ENCODE peak calls at places on chromosomes 3 and 15, in five cellular contexts. R, O, J, W and G are unnamed samples.
A peak's percentile ranks its signal among the peaks of the same experiment; 100 is the strongest.

GRCh38 chr3:169667710-169668080 is 4.2 kb upstream of the MECOM start:
- DNase-seq in R (no peak), J (no peak), W (no peak), O (peak; percentile 20), G (no peak)

GRCh38 chr3:12716605-12717121 is 42.4 kb downstream of the TMEM40 start:
- DNase-seq in J (no peak), W (peak; percentile 40), R (no peak), O (no peak), G (peak; percentile 14)

GRCh38 chr3:28836199-28836598 is 444.7 kb upstream of the RBMS3 start:
- DNase-seq in W (no peak), O (no peak), R (no peak), J (no peak), G (no peak)

GRCh38 chr3:51687472-51688205 is 16.6 kb downstream of the TEX264 start:
- DNase-seq in J (no peak), R (no peak), O (no peak), W (no peak), G (no peak)

GRCh38 chr3:195020921-195021320 is 250.0 kb downstream of the XXYLT1 start:
- DNase-seq in O (no peak), R (no peak), W (no peak), J (no peak), G (no peak)

GRCh38 chr15:70777156-70777926 is 14.0 kb upstream of the UACA start:
- DNase-seq in J (no peak), R (no peak), O (no peak), W (no peak), G (peak; percentile 9)

GRCh38 chr3:66097647-66098046 is 58.9 kb upstream of the MAGI1 start:
- DNase-seq in J (no peak), O (no peak), W (no peak), R (no peak), G (no peak)

GRCh38 chr3:114307841-114308228 is 14.0 kb downstream of the TIGIT start:
- DNase-seq in O (no peak), W (no peak), J (no peak), R (no peak), G (no peak)

GRCh38 chr3:150412599-150413069 is 4.5 kb downstream of the TSC22D2 start:
- DNase-seq in J (no peak), W (no peak), R (peak; percentile 63), O (no peak), G (peak; percentile 29)

GRCh38 chr3:71859128-71859519 is 74.2 kb upstream of the PROK2 start:
- DNase-seq in O (peak; percentile 55), J (no peak), R (peak; percentile 16), W (no peak), G (peak; percentile 82)

GRCh38 chr15:39594056-39594763 is 13.3 kb downstream of the THBS1 start:
- DNase-seq in W (no peak), J (no peak), O (no peak), R (no peak), G (no peak)

GRCh38 chr15:76312540-76313174 is 1.4 kb upstream of the ETFA start:
- DNase-seq in O (no peak), W (no peak), R (peak; percentile 75), J (no peak), G (no peak)

GRCh38 chr15:58178668-58179067 is 40.5 kb downstream of the AQP9 start:
- DNase-seq in J (no peak), W (no peak), O (no peak), R (no peak), G (no peak)

GRCh38 chr3:149621218-149622005 is 36.4 kb downstream of the WWTR1 start:
- DNase-seq in J (no peak), O (no peak), W (no peak), R (no peak), G (peak; percentile 3)

GRCh38 chr15:65870889-65871533 is 1.7 kb downstream of the RAB11A start:
- DNase-seq in R (peak; percentile 40), W (peak; percentile 34), J (no peak), O (peak; percentile 38), G (peak; percentile 2)

GRCh38 chr15:68783226-68784054 is 37.3 kb downstream of the ANP32A start:
- DNase-seq in R (peak; percentile 19), O (peak; percentile 62), W (peak; percentile 59), J (no peak), G (no peak)

GRCh38 chr3:177802151-177802900 is 605.0 kb upstream of the TBL1XR1 start:
- DNase-seq in W (no peak), R (no peak), J (no peak), O (no peak), G (no peak)

GRCh38 chr3:106169351-106169750 is 300.5 kb upstream of the CBLB start:
- DNase-seq in J (no peak), W (no peak), O (no peak), R (no peak), G (no peak)

GRCh38 chr3:125374501-125374995 is 577 bp downstream of the ZNF148 start:
- DNase-seq in J (no peak), R (peak; percentile 43), O (peak; percentile 86), W (no peak), G (no peak)

GRCh38 chr3:18189651-18190050 is 235.5 kb downstream of the SATB1 start:
- DNase-seq in R (no peak), W (no peak), J (no peak), O (peak; percentile 6), G (no peak)

GRCh38 chr3:77078279-77078678 is 38.4 kb downstream of the ROBO2 start:
- DNase-seq in R (peak; percentile 1), O (no peak), W (no peak), J (no peak), G (no peak)

GRCh38 chr15:25059698-25060471 is 105.1 kb downstream of the SNRPN start:
- DNase-seq in O (no peak), J (no peak), W (no peak), R (no peak), G (no peak)

GRCh38 chr15:39458131-39458530 is 122.7 kb upstream of the THBS1 start:
- DNase-seq in W (no peak), J (no peak), R (no peak), O (no peak), G (no peak)

GRCh38 chr3:94004301-94004910 is 24.0 kb downstream of the STX19 start:
- DNase-seq in J (peak; percentile 44), W (peak; percentile 30), O (peak; percentile 44), R (peak; percentile 60), G (peak; percentile 20)

GRCh38 chr3:16109929-16110328 is 64.6 kb upstream of the GALNT15 start:
- DNase-seq in W (no peak), R (no peak), J (no peak), O (no peak), G (no peak)

GRCh38 chr3:169058681-169059080 is 604.8 kb downstream of the MECOM start:
- DNase-seq in J (no peak), O (no peak), W (no peak), R (no peak), G (no peak)

GRCh38 chr15:76460871-76461270 is 124.3 kb downstream of the ISL2 start:
- DNase-seq in W (no peak), R (no peak), O (no peak), J (no peak), G (no peak)

GRCh38 chr3:187291001-187291511 is 481 bp downstream of the MASP1 start:
- DNase-seq in O (no peak), W (no peak), J (no peak), R (no peak), G (no peak)

GRCh38 chr3:60053518-60054265 is 1003.9 kb upstream of the CFAP20DC start:
- DNase-seq in O (no peak), R (no peak), J (no peak), W (peak; percentile 4), G (no peak)

GRCh38 chr15:80840173-80841130 is 61.3 kb downstream of the CEMIP start:
- DNase-seq in J (no peak), R (peak; percentile 15), O (no peak), W (no peak), G (no peak)

GRCh38 chr15:80841537-80841936 is 62.4 kb downstream of the CEMIP start:
- DNase-seq in W (peak; percentile 73), O (no peak), J (no peak), R (peak; percentile 27), G (no peak)

GRCh38 chr15:80838666-80839065 is 59.5 kb downstream of the CEMIP start:
- DNase-seq in W (no peak), R (no peak), O (no peak), J (no peak), G (no peak)

GRCh38 chr15:80838012-80838411 is 58.8 kb downstream of the CEMIP start:
- DNase-seq in W (no peak), R (no peak), O (no peak), J (no peak), G (no peak)

DNA sequence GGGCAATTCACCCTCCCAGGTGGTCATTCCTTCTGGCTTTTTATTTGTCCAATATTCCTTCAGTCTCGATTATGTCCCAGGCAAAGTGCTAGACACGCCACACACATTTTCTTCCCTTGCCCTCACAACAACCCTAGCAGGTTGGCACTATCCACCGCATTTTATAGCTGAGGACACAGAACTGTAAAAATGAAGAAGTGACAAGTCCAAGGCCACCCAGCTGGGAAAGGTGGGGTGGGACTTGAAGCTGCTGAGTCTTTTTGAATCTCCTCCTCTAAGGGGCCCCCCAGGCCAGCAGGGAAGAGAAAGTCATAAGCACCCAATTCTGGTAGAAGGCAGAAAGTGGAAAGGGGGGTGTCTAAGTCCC is 60.6 kb downstream of the CEMIP start:
- DNase-seq in O (no peak), W (no peak), R (no peak), J (no peak), G (no peak)
- TF ChIP-seq REST in O (no peak), W (no peak), R (no peak), J (no peak), G (no peak)

GRCh38 chr3:152729906-152730305 is 105.0 kb upstream of the P2RY1 start:
- DNase-seq in J (no peak), R (no peak), W (no peak), O (no peak), G (no peak)
- TF ChIP-seq GABPA in J (no peak), R (no peak), W (no peak), O (no peak), G (no peak)

DNA sequence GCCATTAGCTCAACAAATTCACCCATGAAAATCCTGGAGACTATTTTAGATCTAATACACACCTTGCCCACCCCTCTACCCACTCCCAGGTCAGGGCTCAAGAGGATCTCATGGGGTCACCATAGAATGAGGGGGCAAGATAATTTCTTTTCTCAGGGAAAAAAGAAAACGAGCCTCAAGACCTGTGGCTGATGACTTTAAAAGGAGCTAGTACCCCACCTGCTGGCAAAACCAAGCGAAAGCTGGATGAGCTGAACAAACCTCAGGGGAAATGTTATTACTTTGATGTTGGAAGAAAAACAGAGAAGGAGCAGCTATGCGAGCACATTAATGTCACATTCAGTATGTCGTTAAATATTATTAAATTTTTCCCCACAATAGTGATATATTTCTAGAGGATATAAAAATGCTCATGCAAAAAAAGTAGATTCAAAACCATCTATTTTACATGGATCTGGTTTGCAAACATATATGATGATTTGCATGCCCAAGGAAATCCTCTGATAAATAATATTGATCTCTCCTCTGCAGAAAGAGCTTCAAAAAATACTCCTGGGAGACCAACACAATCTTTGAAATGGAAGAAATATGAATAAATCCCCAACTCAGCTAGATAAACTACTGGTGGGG is 37.7 kb downstream of the PLD1 start:
- DNase-seq in W (peak; percentile 42), O (peak; percentile 64), R (peak; percentile 46), J (no peak), G (peak; percentile 76)
- H3K27ac ChIP-seq in W (no peak overlapping the region), O (no peak overlapping the region), R (no peak overlapping the region), J (no peak overlapping the region), G (no peak overlapping the region)

DNA sequence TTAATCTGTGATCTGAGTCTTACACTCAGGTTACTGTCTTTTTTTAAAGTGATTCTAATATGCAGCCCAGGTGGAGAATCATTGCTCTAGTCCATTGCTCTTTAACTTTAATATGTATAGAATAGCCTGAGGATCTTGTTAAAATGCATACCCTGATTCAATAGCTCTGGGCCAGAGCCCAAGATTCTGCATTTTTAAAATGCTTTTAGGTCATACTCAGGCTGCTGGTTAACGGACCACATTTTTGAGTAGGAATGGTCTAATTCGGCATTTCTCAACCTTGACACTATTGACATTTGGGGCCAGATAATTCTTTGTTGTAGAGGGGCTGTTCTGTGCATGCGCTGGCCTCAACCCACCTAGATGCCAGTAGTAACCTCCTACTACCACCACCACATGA is 20.9 kb upstream of the FSTL1 start:
- DNase-seq in W (no peak), R (no peak), O (no peak), J (no peak), G (no peak)
- TF ChIP-seq REST in W (no peak), R (no peak), O (no peak), J (no peak), G (no peak)